ENCODE peak calls at places on chromosomes 5 and 9, in eight cellular contexts. F is astrocyte, V is trophoblast cell, C is PC-3, Y is fibroblast of the aortic adventitia, A is cardiac fibroblast, J is stomach, M is right atrium auricular region. U is an unnamed sample.

GRCh38 chr5:143187495-143187894 is 216.0 kb downstream of the NR3C1 start:
- DNase-seq in F (no peak), V (peak), C (peak), Y (no peak), A (no peak), J (no peak), M (no peak), U (no peak)

GRCh38 chr5:14776640-14777039 is 94.9 kb downstream of the ANKH start:
- DNase-seq in F (no peak), V (no peak), C (no peak), Y (peak), A (no peak), J (peak), M (no peak), U (no peak)

GRCh38 chr5:10733426-10733825 is 27.6 kb downstream of the DAP start:
- DNase-seq in F (no peak), V (peak), C (peak), Y (no peak), A (no peak), J (no peak), M (no peak), U (no peak)

GRCh38 chr9:86407022-86407421 is 52.8 kb upstream of the TUT7 start:
- DNase-seq in F (peak), V (peak), C (peak), Y (peak), A (peak), J (peak), M (no peak), U (peak)

GRCh38 chr5:95941756-95942155 is 19.9 kb downstream of the ELL2 start:
- DNase-seq in F (no peak), V (no peak), C (no peak), Y (no peak), A (peak), J (no peak), M (no peak), U (no peak)

GRCh38 chr5:156253130-156253529 is 73.8 kb upstream of the SGCD start:
- DNase-seq in F (no peak), V (no peak), C (no peak), Y (no peak), A (no peak), J (no peak), M (no peak), U (no peak)

GRCh38 chr9:88773627-88774244 is 217.5 kb upstream of the S1PR3 start:
- DNase-seq in F (peak), V (no peak), C (no peak), Y (peak), A (peak), J (no peak), M (no peak), U (peak)

GRCh38 chr5:17839848-17840247 is 205.6 kb downstream of the TAF11L14 start:
- DNase-seq in F (no peak), V (no peak), C (no peak), Y (no peak), A (no peak), J (no peak), M (no peak), U (peak)

GRCh38 chr9:76866689-76867088 is 39.2 kb downstream of the PRUNE2 start:
- DNase-seq in F (peak), V (peak), C (peak), Y (peak), A (peak), J (no peak), M (no peak), U (peak)

GRCh38 chr5:157918811-157919742 is 60.1 kb upstream of the CLINT1 start:
- DNase-seq in F (no peak), V (peak), C (no peak), Y (peak), A (no peak), J (peak), M (no peak), U (peak)

GRCh38 chr5:82669720-82670119 is 391.6 kb upstream of the RPS23 start:
- DNase-seq in F (no peak), V (no peak), C (peak), Y (no peak), A (no peak), J (no peak), M (no peak), U (no peak)

GRCh38 chr5:148145916-148146315 is 22.4 kb upstream of the SPINK14 start:
- DNase-seq in F (peak), V (peak), C (peak), Y (peak), A (peak), J (peak), M (no peak), U (peak)

GRCh38 chr5:50666261-50667078 is at the start of gene PARP8:
- DNase-seq in F (peak), V (peak), C (no peak), Y (peak), A (peak), J (peak), M (peak), U (peak)

GRCh38 chr5:55634204-55634785 is 77.8 kb downstream of the SLC38A9 start:
- DNase-seq in F (peak), V (no peak), C (no peak), Y (peak), A (peak), J (no peak), M (no peak), U (peak)

GRCh38 chr9:137167113-137167751 is 2.6 kb downstream of the LRRC26 start:
- DNase-seq in F (no peak), V (no peak), C (no peak), Y (no peak), A (no peak), J (no peak), M (no peak), U (no peak)
- H3K4me3 ChIP-seq in F (no peak), V (no peak), C (no peak), Y (no peak), A (no peak), J (peak), M (no peak), U (no peak)

GRCh38 chr5:121969660-121970295 is 8.0 kb downstream of the SRFBP1 start:
- DNase-seq in F (peak), V (no peak), C (peak), Y (peak), A (peak), J (no peak), M (no peak), U (peak)
- H3K4me3 ChIP-seq in F (peak), V (no peak), C (peak), Y (no peak), A (peak), J (no peak), M (no peak), U (peak)

GRCh38 chr9:113233146-113233545 is 11.8 kb downstream of the SLC31A1 start:
- DNase-seq in F (no peak), V (no peak), C (no peak), Y (no peak), A (peak), J (no peak), M (no peak), U (peak)
- H3K4me3 ChIP-seq in F (no peak), V (no peak), C (no peak), Y (no peak), A (no peak), J (no peak), M (no peak), U (peak)

GRCh38 chr9:128828267-128828666 is 1.3 kb downstream of the SPOUT1 start:
- DNase-seq in F (no peak), V (no peak), C (no peak), Y (no peak), A (no peak), J (no peak), M (no peak), U (no peak)
- H3K4me3 ChIP-seq in F (peak), V (no peak), C (peak), Y (peak), A (peak), J (no peak), M (no peak), U (no peak)

GRCh38 chr5:138438003-138438723 is 694 bp upstream of the REEP2 start:
- DNase-seq in F (no peak), V (no peak), C (no peak), Y (no peak), A (no peak), J (no peak), M (no peak), U (no peak)

GRCh38 chr5:138439537-138440225 is 824 bp downstream of the REEP2 start:
- DNase-seq in F (no peak), V (no peak), C (no peak), Y (no peak), A (no peak), J (no peak), M (no peak), U (peak)

GRCh38 chr5:138438724-138439536 is at the start of gene REEP2:
- DNase-seq in F (peak), V (peak), C (peak), Y (peak), A (peak), J (peak), M (no peak), U (peak)

GRCh38 chr5:138441221-138441620 is 2.4 kb downstream of the REEP2 start:
- DNase-seq in F (no peak), V (no peak), C (no peak), Y (no peak), A (no peak), J (no peak), M (no peak), U (no peak)

DNA sequence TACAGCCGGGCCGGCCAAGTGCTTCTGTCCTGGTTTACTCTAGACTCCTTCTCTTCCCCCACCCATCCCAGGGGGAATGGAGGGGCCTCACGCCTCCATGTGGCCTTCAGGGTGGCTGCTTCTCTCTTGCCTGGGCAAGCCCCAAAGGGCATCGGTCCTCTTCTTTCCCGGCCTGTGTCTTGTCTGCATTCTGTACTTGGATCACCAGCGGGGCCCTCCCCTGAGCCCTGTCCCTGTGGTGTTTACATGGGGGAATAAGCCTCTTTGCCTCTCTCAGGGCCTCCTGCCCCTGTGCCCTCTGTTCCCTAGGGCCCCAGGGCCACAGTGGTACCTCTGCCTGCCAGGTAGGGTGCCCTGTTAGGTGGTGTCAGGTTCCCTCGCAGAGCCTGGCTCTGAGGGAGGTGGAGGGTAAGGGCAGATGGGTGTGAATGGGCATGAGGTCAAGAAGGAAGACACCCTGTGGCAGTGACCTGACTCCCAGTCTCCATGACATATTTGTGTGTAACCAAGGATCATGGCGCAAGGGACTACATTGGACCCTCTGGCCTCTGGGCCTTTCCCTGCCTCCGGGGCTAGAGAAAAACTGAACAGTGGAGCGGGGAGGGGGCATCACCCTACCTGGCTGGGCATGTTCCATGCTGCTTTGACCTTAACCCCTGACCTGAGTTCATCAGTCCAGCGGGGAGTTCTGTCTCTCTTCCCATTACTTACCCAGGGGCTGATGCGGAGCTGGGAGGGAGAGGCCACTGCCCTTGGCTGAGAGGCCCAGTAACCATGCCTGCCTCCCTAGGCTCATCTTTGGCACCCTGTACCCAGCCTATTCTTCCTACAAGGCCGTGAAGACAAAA is 1.6 kb downstream of the REEP2 start:
- DNase-seq in F (no peak), V (no peak), C (no peak), Y (no peak), A (no peak), J (no peak), M (no peak), U (no peak)
- H3K4me3 ChIP-seq in F (no peak), V (no peak), C (no peak), Y (no peak), A (no peak), J (peak), M (no peak), U (no peak)

GRCh38 chr5:121053055-121053985 is 589.2 kb downstream of the PRR16 start:
- DNase-seq in F (no peak), V (no peak), C (peak), Y (no peak), A (no peak), J (no peak), M (no peak), U (peak)
- H3K4me3 ChIP-seq in F (no peak), V (no peak), C (no peak), Y (no peak), A (no peak), J (no peak), M (no peak), U (no peak)

DNA sequence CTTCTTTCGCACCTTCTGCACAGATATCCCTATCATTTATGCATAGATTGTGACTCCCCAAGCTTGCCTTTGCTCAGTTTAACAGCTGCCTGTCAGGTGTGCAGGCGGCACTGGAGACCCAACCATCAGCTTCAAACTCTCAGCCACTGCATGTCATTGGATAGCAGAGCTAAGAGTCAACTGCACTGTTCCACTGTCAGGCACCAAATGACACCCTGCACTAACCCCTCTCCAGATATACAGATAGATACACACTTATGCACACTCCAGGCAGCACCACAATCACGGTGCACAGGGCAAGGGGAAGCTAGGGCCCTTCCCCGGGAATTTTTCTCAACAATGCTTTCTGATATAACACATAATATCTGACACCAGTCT is 142.4 kb downstream of the BNC2 start:
- DNase-seq in F (no peak), V (no peak), C (peak), Y (no peak), A (peak), J (no peak), M (no peak), U (no peak)
- H3K4me3 ChIP-seq in F (peak), V (no peak), C (peak), Y (peak), A (peak), J (peak), M (peak), U (peak)

DNA sequence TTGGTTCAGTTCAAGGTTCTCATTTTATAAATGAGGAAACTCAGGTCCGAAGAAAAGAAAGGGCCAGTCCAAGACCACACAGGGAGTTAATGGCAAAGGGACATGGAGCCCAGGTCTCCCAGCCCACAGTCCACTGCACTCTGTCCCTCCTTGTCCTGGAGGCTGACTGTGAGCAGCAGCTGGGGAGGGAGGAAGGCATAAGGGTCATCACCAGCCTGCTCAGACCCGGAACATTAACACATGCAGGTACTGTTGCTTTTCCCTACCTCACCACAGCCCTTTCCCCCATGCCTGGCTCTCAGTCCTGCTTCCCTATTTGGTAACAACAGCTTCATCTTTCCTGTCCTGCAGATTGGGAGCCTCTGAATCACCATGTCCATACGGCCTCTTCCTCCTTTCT is 4.0 kb downstream of the GPX3 start:
- DNase-seq in F (no peak), V (no peak), C (no peak), Y (no peak), A (peak), J (no peak), M (no peak), U (no peak)
- H3K4me3 ChIP-seq in F (no peak), V (no peak), C (no peak), Y (no peak), A (no peak), J (no peak), M (peak), U (peak)